ENCODE peak calls at places on chromosomes 3 and 15, in ten cellular contexts. One of them, this sample, is unnamed.

GRCh38 chr3:169112153-169112892 is 551.2 kb downstream of the MECOM start:
- DNase-seq in thoracic aorta: no peak
- DNase-seq in adrenal gland: no peak
- DNase-seq in Caco-2: no peak
- DNase-seq in body of pancreas: no peak
- DNase-seq in small intestine: no peak
- DNase-seq in pancreas: no peak
- DNase-seq in mucosa of descending colon: no peak
- DNase-seq in fibroblast of lung: peak; percentile 97
- DNase-seq in GM23338: no peak
- DNase-seq in this sample: no peak

GRCh38 chr15:74799843-74800558 is 12.6 kb upstream of the LMAN1L start:
- DNase-seq in body of pancreas: peak; percentile 78
- DNase-seq in adrenal gland: peak; percentile 80
- DNase-seq in small intestine: peak; percentile 93
- DNase-seq in GM23338: peak; percentile 85
- DNase-seq in fibroblast of lung: peak; percentile 25
- DNase-seq in Caco-2: peak; percentile 61
- DNase-seq in thoracic aorta: peak; percentile 19
- DNase-seq in pancreas: peak; percentile 54
- DNase-seq in mucosa of descending colon: peak; percentile 89
- DNase-seq in this sample: peak; percentile 89

GRCh38 chr3:184339016-184339415 is 1.6 kb downstream of the FAM131A start:
- DNase-seq in thoracic aorta: no peak
- DNase-seq in small intestine: no peak
- DNase-seq in adrenal gland: no peak
- DNase-seq in Caco-2: no peak
- DNase-seq in body of pancreas: no peak
- DNase-seq in mucosa of descending colon: no peak
- DNase-seq in fibroblast of lung: no peak
- DNase-seq in pancreas: no peak
- DNase-seq in GM23338: peak; percentile 40
- DNase-seq in this sample: no peak

GRCh38 chr3:9012521-9012920 is 49.2 kb upstream of the RAD18 start:
- DNase-seq in adrenal gland: no peak
- DNase-seq in mucosa of descending colon: no peak
- DNase-seq in thoracic aorta: no peak
- DNase-seq in fibroblast of lung: no peak
- DNase-seq in Caco-2: no peak
- DNase-seq in small intestine: no peak
- DNase-seq in GM23338: no peak
- DNase-seq in pancreas: no peak
- DNase-seq in body of pancreas: no peak
- DNase-seq in this sample: no peak

GRCh38 chr3:188554404-188554803 is 400.4 kb downstream of the LPP start:
- DNase-seq in pancreas: no peak
- DNase-seq in Caco-2: no peak
- DNase-seq in thoracic aorta: no peak
- DNase-seq in mucosa of descending colon: no peak
- DNase-seq in adrenal gland: no peak
- DNase-seq in fibroblast of lung: peak; percentile 58
- DNase-seq in body of pancreas: no peak
- DNase-seq in small intestine: no peak
- DNase-seq in GM23338: no peak
- DNase-seq in this sample: no peak

GRCh38 chr3:45896956-45897355 is 10.6 kb downstream of the CCR9 start:
- DNase-seq in GM23338: no peak
- DNase-seq in body of pancreas: no peak
- DNase-seq in thoracic aorta: no peak
- DNase-seq in fibroblast of lung: peak; percentile 71
- DNase-seq in adrenal gland: no peak
- DNase-seq in pancreas: no peak
- DNase-seq in mucosa of descending colon: no peak
- DNase-seq in Caco-2: no peak
- DNase-seq in small intestine: no peak
- DNase-seq in this sample: no peak

GRCh38 chr15:65306551-65306950 is 2.1 kb downstream of the RNU5B-1 start:
- DNase-seq in small intestine: no peak
- DNase-seq in pancreas: no peak
- DNase-seq in mucosa of descending colon: no peak
- DNase-seq in adrenal gland: no peak
- DNase-seq in Caco-2: no peak
- DNase-seq in body of pancreas: no peak
- DNase-seq in thoracic aorta: no peak
- DNase-seq in fibroblast of lung: no peak
- DNase-seq in GM23338: no peak
- DNase-seq in this sample: no peak

GRCh38 chr15:34039506-34040123 is 611 bp upstream of the AVEN start:
- DNase-seq in mucosa of descending colon: peak; percentile 10
- DNase-seq in adrenal gland: no peak
- DNase-seq in body of pancreas: no peak
- DNase-seq in Caco-2: no peak
- DNase-seq in pancreas: no peak
- DNase-seq in GM23338: no peak
- DNase-seq in thoracic aorta: no peak
- DNase-seq in fibroblast of lung: peak; percentile 49
- DNase-seq in small intestine: peak; percentile 28
- DNase-seq in this sample: no peak

GRCh38 chr3:113697192-113698090 is 999 bp upstream of the USF3 start:
- DNase-seq in body of pancreas: peak; percentile 42
- DNase-seq in thoracic aorta: no peak
- DNase-seq in adrenal gland: peak; percentile 49
- DNase-seq in mucosa of descending colon: peak; percentile 51
- DNase-seq in Caco-2: peak; percentile 49
- DNase-seq in GM23338: peak; percentile 66
- DNase-seq in fibroblast of lung: no peak
- DNase-seq in small intestine: peak; percentile 81
- DNase-seq in pancreas: peak; percentile 34
- DNase-seq in this sample: peak; percentile 21

GRCh38 chr3:170717410-170718402 is 131.8 kb upstream of the SLC7A14 start:
- DNase-seq in Caco-2: no peak
- DNase-seq in thoracic aorta: no peak
- DNase-seq in fibroblast of lung: peak; percentile 64
- DNase-seq in adrenal gland: peak; percentile 57
- DNase-seq in pancreas: no peak
- DNase-seq in GM23338: no peak
- DNase-seq in mucosa of descending colon: no peak
- DNase-seq in body of pancreas: no peak
- DNase-seq in small intestine: peak; percentile 51
- DNase-seq in this sample: no peak

GRCh38 chr15:31338318-31338878 is 11.8 kb downstream of the KLF13 start:
- DNase-seq in mucosa of descending colon: peak; percentile 52
- DNase-seq in small intestine: no peak
- DNase-seq in GM23338: no peak
- DNase-seq in body of pancreas: peak; percentile 57
- DNase-seq in pancreas: no peak
- DNase-seq in adrenal gland: no peak
- DNase-seq in fibroblast of lung: no peak
- DNase-seq in thoracic aorta: no peak
- DNase-seq in Caco-2: no peak
- DNase-seq in this sample: no peak

GRCh38 chr3:194270627-194271458 is 80.3 kb downstream of the CPN2 start:
- DNase-seq in small intestine: peak; percentile 50
- DNase-seq in GM23338: no peak
- DNase-seq in pancreas: peak; percentile 94
- DNase-seq in thoracic aorta: peak; percentile 86
- DNase-seq in mucosa of descending colon: peak; percentile 36
- DNase-seq in fibroblast of lung: peak; percentile 70
- DNase-seq in body of pancreas: peak; percentile 96
- DNase-seq in adrenal gland: peak; percentile 97
- DNase-seq in Caco-2: peak; percentile 48
- DNase-seq in this sample: no peak

GRCh38 chr3:26347150-26347549 is 275.4 kb upstream of the LRRC3B start:
- DNase-seq in body of pancreas: no peak
- DNase-seq in small intestine: no peak
- DNase-seq in pancreas: no peak
- DNase-seq in fibroblast of lung: no peak
- DNase-seq in adrenal gland: no peak
- DNase-seq in GM23338: no peak
- DNase-seq in mucosa of descending colon: no peak
- DNase-seq in Caco-2: no peak
- DNase-seq in thoracic aorta: no peak
- DNase-seq in this sample: no peak

GRCh38 chr15:37081985-37082384 is 18.4 kb downstream of the MEIS2 start:
- DNase-seq in thoracic aorta: no peak
- DNase-seq in small intestine: no peak
- DNase-seq in GM23338: peak; percentile 65
- DNase-seq in adrenal gland: no peak
- DNase-seq in pancreas: no peak
- DNase-seq in body of pancreas: no peak
- DNase-seq in Caco-2: peak; percentile 47
- DNase-seq in mucosa of descending colon: no peak
- DNase-seq in fibroblast of lung: peak; percentile 85
- DNase-seq in this sample: no peak

GRCh38 chr15:88623061-88623460 is 1.9 kb downstream of the AEN start:
- DNase-seq in fibroblast of lung: peak; percentile 85
- DNase-seq in adrenal gland: peak; percentile 60
- DNase-seq in Caco-2: no peak
- DNase-seq in thoracic aorta: no peak
- DNase-seq in GM23338: no peak
- DNase-seq in mucosa of descending colon: no peak
- DNase-seq in body of pancreas: no peak
- DNase-seq in small intestine: no peak
- DNase-seq in pancreas: no peak
- DNase-seq in this sample: no peak

DNA sequence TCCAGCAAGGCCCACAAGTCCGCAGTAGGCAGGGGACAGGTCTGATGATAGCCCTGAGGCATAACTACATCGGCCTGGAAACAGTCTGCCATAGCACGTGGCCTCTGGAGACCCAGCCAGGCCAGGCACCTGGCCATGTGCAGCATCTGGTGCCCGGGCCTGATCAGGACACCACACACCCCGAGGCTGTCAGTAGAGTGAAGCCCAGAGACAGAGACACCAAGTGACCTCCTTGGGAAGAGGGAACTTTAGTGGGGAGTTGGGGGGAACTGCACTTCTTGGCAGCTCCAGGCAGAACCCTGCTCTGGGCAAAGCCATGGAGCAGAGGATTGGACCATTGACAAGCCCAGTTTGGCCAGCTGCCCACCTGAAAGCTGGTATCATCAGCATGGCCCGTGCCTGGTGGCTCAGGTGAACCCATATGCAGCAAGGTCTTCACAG is 1.2 kb downstream of the SHISA5 start:
- DNase-seq in GM23338: no peak
- DNase-seq in Caco-2: no peak
- DNase-seq in thoracic aorta: no peak
- DNase-seq in body of pancreas: peak; percentile 81
- DNase-seq in adrenal gland: peak; percentile 72
- DNase-seq in mucosa of descending colon: no peak
- DNase-seq in pancreas: peak; percentile 63
- DNase-seq in fibroblast of lung: no peak
- DNase-seq in small intestine: no peak
- DNase-seq in this sample: no peak
- H3K4me1 ChIP-seq in GM23338: peaks cover 18% of the 10 kb centered on the region
- H3K4me1 ChIP-seq in Caco-2: peaks cover 35% of the 10 kb centered on the region
- H3K4me1 ChIP-seq in thoracic aorta: peaks cover 12% of the 10 kb centered on the region
- H3K4me1 ChIP-seq in body of pancreas: peaks cover 31% of the 10 kb centered on the region
- H3K4me1 ChIP-seq in adrenal gland: peaks cover 21% of the 10 kb centered on the region
- H3K4me1 ChIP-seq in mucosa of descending colon: peaks cover 9% of the 10 kb centered on the region
- H3K4me1 ChIP-seq in pancreas: peaks cover 7% of the 10 kb centered on the region
- H3K4me1 ChIP-seq in fibroblast of lung: peaks cover 12% of the 10 kb centered on the region
- H3K4me1 ChIP-seq in small intestine: peaks cover 3% of the 10 kb centered on the region
- H3K4me1 ChIP-seq in this sample: peaks cover 65% of the 10 kb centered on the region

DNA sequence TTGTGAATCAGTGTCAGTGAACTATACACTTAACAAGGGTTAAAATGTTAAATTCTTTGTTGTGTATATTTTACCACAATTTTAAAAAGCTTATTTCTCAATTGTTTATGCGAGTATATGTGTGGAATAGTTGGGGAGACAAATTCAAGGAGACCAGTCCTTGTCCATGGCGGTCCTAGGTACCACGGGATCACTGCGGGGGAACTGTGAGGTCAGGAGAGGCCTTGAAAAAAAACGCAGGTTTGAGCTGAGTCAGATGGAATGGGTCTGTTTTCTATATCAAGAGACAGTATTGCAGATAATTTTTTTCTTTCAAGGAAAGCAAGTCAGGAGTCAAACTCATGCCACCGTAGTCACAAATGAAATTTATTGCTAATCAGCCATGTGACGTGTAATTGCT is 18.5 kb downstream of the IGF1R start:
- DNase-seq in GM23338: no peak
- DNase-seq in fibroblast of lung: no peak
- DNase-seq in adrenal gland: no peak
- DNase-seq in body of pancreas: no peak
- DNase-seq in small intestine: no peak
- DNase-seq in Caco-2: no peak
- DNase-seq in pancreas: no peak
- DNase-seq in thoracic aorta: no peak
- DNase-seq in mucosa of descending colon: no peak
- DNase-seq in this sample: no peak
- H3K4me1 ChIP-seq in GM23338: peaks cover 85% of the 10 kb centered on the region
- H3K4me1 ChIP-seq in fibroblast of lung: peaks cover 30% of the 10 kb centered on the region
- H3K4me1 ChIP-seq in adrenal gland: peaks cover 86% of the 10 kb centered on the region
- H3K4me1 ChIP-seq in body of pancreas: peaks cover 61% of the 10 kb centered on the region
- H3K4me1 ChIP-seq in small intestine: no peaks in the 10 kb centered on the region
- H3K4me1 ChIP-seq in Caco-2: peaks cover 35% of the 10 kb centered on the region
- H3K4me1 ChIP-seq in pancreas: peaks cover 24% of the 10 kb centered on the region
- H3K4me1 ChIP-seq in thoracic aorta: peaks cover 31% of the 10 kb centered on the region
- H3K4me1 ChIP-seq in mucosa of descending colon: no peaks in the 10 kb centered on the region
- H3K4me1 ChIP-seq in this sample: peaks cover 13% of the 10 kb centered on the region

DNA sequence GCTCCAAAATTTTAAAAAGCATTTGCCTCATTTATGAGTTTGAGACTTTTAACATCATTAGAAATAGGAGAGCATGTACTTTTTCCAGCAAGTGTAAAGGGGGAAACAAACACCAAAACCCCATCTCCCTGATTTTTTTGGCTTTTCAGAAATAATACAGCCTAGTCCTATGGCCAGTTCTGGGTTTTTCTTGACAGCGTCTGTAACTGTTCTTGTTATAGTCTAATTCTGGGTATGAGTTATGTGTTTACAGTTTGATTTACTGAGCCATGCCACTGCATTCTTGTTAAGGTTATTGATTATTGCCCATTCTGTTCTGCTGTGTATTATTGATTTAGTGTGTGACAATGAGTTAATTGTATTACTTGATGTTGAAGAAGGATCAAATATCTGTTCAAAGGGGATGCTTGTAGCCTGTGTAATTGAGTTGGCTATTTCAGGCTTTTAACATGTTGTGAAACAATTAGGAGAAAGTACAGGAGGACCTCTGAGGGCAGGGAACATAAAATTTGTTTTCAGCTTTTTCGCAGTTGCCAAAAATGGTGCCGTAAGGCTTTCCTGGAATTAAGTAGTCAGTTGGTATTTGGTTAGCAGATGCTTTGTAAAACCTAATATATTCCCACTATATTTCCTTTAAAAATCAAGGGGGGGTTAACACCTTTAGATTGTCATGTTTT is 46.1 kb downstream of the MBNL1 start:
- DNase-seq in small intestine: no peak
- DNase-seq in body of pancreas: no peak
- DNase-seq in Caco-2: no peak
- DNase-seq in thoracic aorta: no peak
- DNase-seq in pancreas: no peak
- DNase-seq in adrenal gland: no peak
- DNase-seq in GM23338: no peak
- DNase-seq in mucosa of descending colon: no peak
- DNase-seq in fibroblast of lung: no peak
- DNase-seq in this sample: no peak
- H3K4me1 ChIP-seq in small intestine: no peaks in the 10 kb centered on the region
- H3K4me1 ChIP-seq in body of pancreas: peaks cover 32% of the 10 kb centered on the region
- H3K4me1 ChIP-seq in Caco-2: peaks cover 10% of the 10 kb centered on the region
- H3K4me1 ChIP-seq in thoracic aorta: peaks cover 53% of the 10 kb centered on the region
- H3K4me1 ChIP-seq in pancreas: peaks cover 30% of the 10 kb centered on the region
- H3K4me1 ChIP-seq in adrenal gland: peaks cover 44% of the 10 kb centered on the region
- H3K4me1 ChIP-seq in GM23338: peaks cover 14% of the 10 kb centered on the region
- H3K4me1 ChIP-seq in mucosa of descending colon: peaks cover 6% of the 10 kb centered on the region
- H3K4me1 ChIP-seq in fibroblast of lung: peaks cover 3% of the 10 kb centered on the region
- H3K4me1 ChIP-seq in this sample: peaks cover 88% of the 10 kb centered on the region

GRCh38 chr3:3172627-3173026 is 6.9 kb downstream of the CRBN start:
- DNase-seq in GM23338: no peak
- DNase-seq in adrenal gland: no peak
- DNase-seq in thoracic aorta: no peak
- DNase-seq in fibroblast of lung: no peak
- DNase-seq in Caco-2: no peak
- DNase-seq in pancreas: no peak
- DNase-seq in body of pancreas: no peak
- DNase-seq in mucosa of descending colon: no peak
- DNase-seq in small intestine: peak; percentile 76
- DNase-seq in this sample: peak; percentile 38
- H3K4me1 ChIP-seq in GM23338: no peaks in the 10 kb centered on the region
- H3K4me1 ChIP-seq in adrenal gland: peaks cover 16% of the 10 kb centered on the region
- H3K4me1 ChIP-seq in thoracic aorta: peaks cover 3% of the 10 kb centered on the region
- H3K4me1 ChIP-seq in fibroblast of lung: no peaks in the 10 kb centered on the region
- H3K4me1 ChIP-seq in Caco-2: peaks cover 2% of the 10 kb centered on the region
- H3K4me1 ChIP-seq in pancreas: peaks cover 9% of the 10 kb centered on the region
- H3K4me1 ChIP-seq in body of pancreas: peaks cover 10% of the 10 kb centered on the region
- H3K4me1 ChIP-seq in mucosa of descending colon: peaks cover 15% of the 10 kb centered on the region
- H3K4me1 ChIP-seq in small intestine: peaks cover 3% of the 10 kb centered on the region
- H3K4me1 ChIP-seq in this sample: peaks cover 92% of the 10 kb centered on the region

This sample was measured in CD4-positive, alpha-beta memory T cell.